ENCODE peak calls at places on chromosome 1, in seven cellular contexts. One of them, this sample, is unnamed.

GRCh38 chr1:183894290-183894565 is 89.3 kb downstream of the RGL1 start:
- DNase-seq in BJ: no peak
- DNase-seq in GM20000: no peak
- DNase-seq in uterus: no peak
- DNase-seq in colonic mucosa: no peak
- DNase-seq in endothelial cell: no peak
- DNase-seq in upper lobe of right lung: no peak
- DNase-seq in this sample: no peak

GRCh38 chr1:98104285-98104684 is 183.5 kb upstream of the DPYD start:
- DNase-seq in colonic mucosa: no peak
- DNase-seq in uterus: no peak
- DNase-seq in BJ: peak
- DNase-seq in endothelial cell: no peak
- DNase-seq in upper lobe of right lung: no peak
- DNase-seq in GM20000: no peak
- DNase-seq in this sample: no peak

GRCh38 chr1:22767862-22768261 is 57.2 kb downstream of the EPHB2 start:
- DNase-seq in GM20000: no peak
- DNase-seq in uterus: no peak
- DNase-seq in colonic mucosa: no peak
- DNase-seq in BJ: no peak
- DNase-seq in upper lobe of right lung: no peak
- DNase-seq in endothelial cell: no peak
- DNase-seq in this sample: no peak

GRCh38 chr1:183783896-183784637 is 20.9 kb upstream of the RGL1 start:
- DNase-seq in endothelial cell: no peak
- DNase-seq in upper lobe of right lung: no peak
- DNase-seq in BJ: no peak
- DNase-seq in GM20000: no peak
- DNase-seq in colonic mucosa: no peak
- DNase-seq in uterus: peak
- DNase-seq in this sample: no peak

GRCh38 chr1:154899041-154899440 is 29.0 kb upstream of the KCNN3 start:
- DNase-seq in colonic mucosa: no peak
- DNase-seq in endothelial cell: no peak
- DNase-seq in upper lobe of right lung: no peak
- DNase-seq in BJ: no peak
- DNase-seq in uterus: no peak
- DNase-seq in GM20000: no peak
- DNase-seq in this sample: no peak

GRCh38 chr1:35559317-35559944 is 1.8 kb downstream of the NCDN start:
- DNase-seq in endothelial cell: no peak
- DNase-seq in upper lobe of right lung: no peak
- DNase-seq in colonic mucosa: no peak
- DNase-seq in GM20000: no peak
- DNase-seq in uterus: no peak
- DNase-seq in BJ: no peak
- DNase-seq in this sample: no peak

GRCh38 chr1:87334351-87335174 is 5.9 kb downstream of the LMO4 start:
- DNase-seq in colonic mucosa: peak
- DNase-seq in upper lobe of right lung: peak
- DNase-seq in uterus: no peak
- DNase-seq in BJ: no peak
- DNase-seq in endothelial cell: peak
- DNase-seq in GM20000: peak
- DNase-seq in this sample: no peak

GRCh38 chr1:94714152-94714551 is 106.0 kb upstream of the SLC44A3 start:
- DNase-seq in GM20000: no peak
- DNase-seq in endothelial cell: no peak
- DNase-seq in upper lobe of right lung: no peak
- DNase-seq in uterus: no peak
- DNase-seq in BJ: no peak
- DNase-seq in colonic mucosa: no peak
- DNase-seq in this sample: no peak

GRCh38 chr1:217010253-217010652 is 287.0 kb upstream of the ESRRG start:
- DNase-seq in BJ: no peak
- DNase-seq in upper lobe of right lung: no peak
- DNase-seq in uterus: no peak
- DNase-seq in colonic mucosa: no peak
- DNase-seq in GM20000: no peak
- DNase-seq in endothelial cell: no peak
- DNase-seq in this sample: no peak

GRCh38 chr1:40363721-40364120 is 9.8 kb upstream of the SMAP2 start:
- DNase-seq in colonic mucosa: no peak
- DNase-seq in BJ: no peak
- DNase-seq in endothelial cell: no peak
- DNase-seq in uterus: no peak
- DNase-seq in upper lobe of right lung: no peak
- DNase-seq in GM20000: peak
- DNase-seq in this sample: no peak

GRCh38 chr1:109392788-109393580 is 4.7 kb downstream of the SORT1 start:
- DNase-seq in GM20000: no peak
- DNase-seq in endothelial cell: no peak
- DNase-seq in BJ: no peak
- DNase-seq in colonic mucosa: peak
- DNase-seq in uterus: peak
- DNase-seq in upper lobe of right lung: peak
- DNase-seq in this sample: no peak

GRCh38 chr1:89041055-89041707 is 18.5 kb upstream of the GBP3 start:
- DNase-seq in upper lobe of right lung: no peak
- DNase-seq in uterus: no peak
- DNase-seq in BJ: no peak
- DNase-seq in GM20000: peak
- DNase-seq in endothelial cell: no peak
- DNase-seq in colonic mucosa: no peak
- DNase-seq in this sample: no peak

GRCh38 chr1:23403038-23403336 is 21.6 kb downstream of the TCEA3 start:
- DNase-seq in colonic mucosa: no peak
- DNase-seq in BJ: no peak
- DNase-seq in upper lobe of right lung: no peak
- DNase-seq in endothelial cell: no peak
- DNase-seq in GM20000: no peak
- DNase-seq in uterus: peak
- DNase-seq in this sample: no peak

GRCh38 chr1:66437136-66437401 is 96.9 kb upstream of the SGIP1 start:
- DNase-seq in endothelial cell: no peak
- DNase-seq in uterus: no peak
- DNase-seq in BJ: no peak
- DNase-seq in upper lobe of right lung: no peak
- DNase-seq in colonic mucosa: no peak
- DNase-seq in GM20000: no peak
- DNase-seq in this sample: no peak

GRCh38 chr1:211501671-211502413 is 9.9 kb upstream of the RD3 start:
- DNase-seq in colonic mucosa: no peak
- DNase-seq in BJ: no peak
- DNase-seq in endothelial cell: no peak
- DNase-seq in uterus: peak
- DNase-seq in upper lobe of right lung: no peak
- DNase-seq in GM20000: no peak
- DNase-seq in this sample: no peak

GRCh38 chr1:202149566-202149965 is 5.0 kb upstream of the ARL8A start:
- DNase-seq in endothelial cell: no peak
- DNase-seq in colonic mucosa: no peak
- DNase-seq in uterus: no peak
- DNase-seq in BJ: no peak
- DNase-seq in upper lobe of right lung: no peak
- DNase-seq in GM20000: no peak
- DNase-seq in this sample: no peak

GRCh38 chr1:172544481-172545104 is 11.6 kb downstream of the SUCO start:
- DNase-seq in colonic mucosa: no peak
- DNase-seq in GM20000: no peak
- DNase-seq in uterus: no peak
- DNase-seq in upper lobe of right lung: no peak
- DNase-seq in BJ: no peak
- DNase-seq in endothelial cell: no peak
- DNase-seq in this sample: no peak

GRCh38 chr1:200428482-200429205 is 18.8 kb upstream of the ZNF281 start:
- DNase-seq in colonic mucosa: no peak
- DNase-seq in endothelial cell: no peak
- DNase-seq in GM20000: peak
- DNase-seq in uterus: no peak
- DNase-seq in BJ: no peak
- DNase-seq in upper lobe of right lung: no peak
- DNase-seq in this sample: no peak

GRCh38 chr1:83802450-83803152 is 196.3 kb downstream of the TTLL7 start:
- DNase-seq in endothelial cell: no peak
- DNase-seq in uterus: no peak
- DNase-seq in upper lobe of right lung: no peak
- DNase-seq in colonic mucosa: no peak
- DNase-seq in GM20000: no peak
- DNase-seq in BJ: no peak
- DNase-seq in this sample: no peak

GRCh38 chr1:218996362-218996761 is 177.3 kb upstream of the LYPLAL1 start:
- DNase-seq in endothelial cell: no peak
- DNase-seq in upper lobe of right lung: no peak
- DNase-seq in uterus: no peak
- DNase-seq in GM20000: no peak
- DNase-seq in colonic mucosa: no peak
- DNase-seq in BJ: no peak
- DNase-seq in this sample: no peak

GRCh38 chr1:181128592-181129497 is 40.3 kb downstream of the IER5 start:
- DNase-seq in GM20000: peak
- DNase-seq in BJ: no peak
- DNase-seq in uterus: no peak
- DNase-seq in colonic mucosa: no peak
- DNase-seq in endothelial cell: no peak
- DNase-seq in upper lobe of right lung: peak
- DNase-seq in this sample: no peak

GRCh38 chr1:228668553-228669400 is 66.5 kb upstream of the RHOU start:
- DNase-seq in uterus: no peak
- DNase-seq in endothelial cell: no peak
- DNase-seq in colonic mucosa: no peak
- DNase-seq in BJ: no peak
- DNase-seq in upper lobe of right lung: no peak
- DNase-seq in GM20000: no peak
- DNase-seq in this sample: no peak

GRCh38 chr1:24865168-24865567 is 64.9 kb downstream of the RUNX3 start:
- DNase-seq in endothelial cell: no peak
- DNase-seq in uterus: no peak
- DNase-seq in GM20000: no peak
- DNase-seq in BJ: no peak
- DNase-seq in upper lobe of right lung: no peak
- DNase-seq in colonic mucosa: no peak
- DNase-seq in this sample: no peak

DNA sequence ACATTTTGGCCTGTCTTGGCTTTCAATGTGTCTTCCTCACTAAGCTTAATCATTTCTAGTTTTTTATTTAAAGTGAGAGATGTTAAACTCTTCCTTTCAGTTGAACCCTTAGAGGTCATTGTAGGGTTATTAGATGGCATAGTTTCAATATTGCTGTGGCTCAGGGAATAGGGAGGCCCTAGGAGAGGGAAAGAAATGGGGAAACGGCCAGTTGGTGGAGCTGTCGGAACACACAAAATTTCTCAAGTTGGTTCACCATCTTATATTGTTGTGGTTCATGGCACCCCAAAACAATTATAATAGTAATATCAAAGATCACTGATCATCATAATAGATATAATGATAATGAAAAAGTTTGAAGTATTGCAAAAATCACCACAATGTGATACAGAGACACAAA is 31.4 kb upstream of the KAZN start:
- DNase-seq in uterus: no peak
- DNase-seq in colonic mucosa: no peak
- DNase-seq in upper lobe of right lung: no peak
- DNase-seq in endothelial cell: no peak
- DNase-seq in GM20000: no peak
- DNase-seq in BJ: no peak
- DNase-seq in this sample: no peak
- TF ChIP-seq CTCF in uterus: no peak
- TF ChIP-seq CTCF in colonic mucosa: no peak
- TF ChIP-seq CTCF in upper lobe of right lung: no peak
- TF ChIP-seq CTCF in endothelial cell: no peak
- TF ChIP-seq CTCF in GM20000: no peak
- TF ChIP-seq CTCF in BJ: no peak
- TF ChIP-seq CTCF in this sample: peak

DNA sequence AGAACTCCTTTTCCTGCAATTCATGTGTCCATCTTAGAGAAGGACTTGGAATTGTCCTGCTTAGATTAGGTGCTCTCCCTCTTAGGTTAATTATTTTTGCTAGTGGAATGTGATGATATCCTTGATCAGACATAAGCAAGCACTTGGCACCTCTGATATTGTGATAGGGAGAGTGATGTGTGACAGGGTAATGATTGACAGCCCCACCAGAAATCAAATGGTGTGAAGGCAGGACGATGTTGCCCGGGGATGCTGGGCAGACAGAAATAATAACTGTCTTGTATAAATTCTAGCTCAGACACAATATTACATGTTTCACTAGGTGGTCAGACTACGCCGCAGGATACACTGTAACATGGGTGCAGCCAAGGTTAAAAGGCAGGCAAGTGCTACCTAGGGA is 4.4 kb downstream of the TYW3 start:
- DNase-seq in upper lobe of right lung: no peak
- DNase-seq in uterus: no peak
- DNase-seq in endothelial cell: no peak
- DNase-seq in BJ: no peak
- DNase-seq in GM20000: no peak
- DNase-seq in colonic mucosa: no peak
- DNase-seq in this sample: no peak
- TF ChIP-seq CTCF in upper lobe of right lung: no peak
- TF ChIP-seq CTCF in uterus: no peak
- TF ChIP-seq CTCF in endothelial cell: no peak
- TF ChIP-seq CTCF in BJ: no peak
- TF ChIP-seq CTCF in GM20000: no peak
- TF ChIP-seq CTCF in colonic mucosa: no peak
- TF ChIP-seq CTCF in this sample: no peak

GRCh38 chr1:28580706-28581530 is 11.1 kb upstream of the RAB42 start:
- DNase-seq in colonic mucosa: peak
- DNase-seq in endothelial cell: no peak
- DNase-seq in upper lobe of right lung: peak
- DNase-seq in GM20000: peak
- DNase-seq in uterus: no peak
- DNase-seq in BJ: no peak
- DNase-seq in this sample: no peak
- TF ChIP-seq CTCF in colonic mucosa: no peak
- TF ChIP-seq CTCF in endothelial cell: no peak
- TF ChIP-seq CTCF in upper lobe of right lung: no peak
- TF ChIP-seq CTCF in GM20000: peak
- TF ChIP-seq CTCF in uterus: no peak
- TF ChIP-seq CTCF in BJ: peak
- TF ChIP-seq CTCF in this sample: peak

GRCh38 chr1:17273096-17273495 is 24.2 kb downstream of the PADI3 start:
- DNase-seq in upper lobe of right lung: no peak
- DNase-seq in colonic mucosa: no peak
- DNase-seq in endothelial cell: no peak
- DNase-seq in BJ: no peak
- DNase-seq in uterus: no peak
- DNase-seq in GM20000: no peak
- DNase-seq in this sample: no peak

GRCh38 chr1:17276568-17276967 is 27.7 kb downstream of the PADI3 start:
- DNase-seq in BJ: no peak
- DNase-seq in endothelial cell: no peak
- DNase-seq in upper lobe of right lung: peak
- DNase-seq in uterus: no peak
- DNase-seq in GM20000: no peak
- DNase-seq in colonic mucosa: no peak
- DNase-seq in this sample: no peak

GRCh38 chr1:17272641-17273040 is 23.7 kb downstream of the PADI3 start:
- DNase-seq in endothelial cell: no peak
- DNase-seq in GM20000: no peak
- DNase-seq in colonic mucosa: peak
- DNase-seq in upper lobe of right lung: no peak
- DNase-seq in uterus: no peak
- DNase-seq in BJ: no peak
- DNase-seq in this sample: no peak

GRCh38 chr1:17272066-17272465 is 23.2 kb downstream of the PADI3 start:
- DNase-seq in BJ: no peak
- DNase-seq in GM20000: no peak
- DNase-seq in uterus: no peak
- DNase-seq in colonic mucosa: no peak
- DNase-seq in endothelial cell: no peak
- DNase-seq in upper lobe of right lung: no peak
- DNase-seq in this sample: no peak

GRCh38 chr1:17274186-17275170 is 25.6 kb downstream of the PADI3 start:
- DNase-seq in GM20000: peak
- DNase-seq in uterus: no peak
- DNase-seq in upper lobe of right lung: peak
- DNase-seq in colonic mucosa: peak
- DNase-seq in BJ: no peak
- DNase-seq in endothelial cell: peak
- DNase-seq in this sample: no peak
- TF ChIP-seq CTCF in GM20000: peak
- TF ChIP-seq CTCF in uterus: no peak
- TF ChIP-seq CTCF in upper lobe of right lung: peak
- TF ChIP-seq CTCF in colonic mucosa: peak
- TF ChIP-seq CTCF in BJ: peak
- TF ChIP-seq CTCF in endothelial cell: peak
- TF ChIP-seq CTCF in this sample: peak

This sample was measured in type B pancreatic cell.